ENCODE peak calls at places on chromosomes 12 and 14, in six cellular contexts. One of them, this sample, is unnamed.

GRCh38 chr14:63603749-63604277 is 37.9 kb downstream of the WDR89 start:
- DNase-seq in HFFc6: no peak
- DNase-seq in cardiac fibroblast: no peak
- DNase-seq in IMR-90: no peak
- DNase-seq in coronary artery: no peak
- DNase-seq in endothelial cell of umbilical vein: no peak
- DNase-seq in this sample: no peak

GRCh38 chr12:92462049-92462448 is 240.7 kb upstream of the PLEKHG7 start:
- DNase-seq in HFFc6: no peak
- DNase-seq in cardiac fibroblast: no peak
- DNase-seq in IMR-90: no peak
- DNase-seq in coronary artery: no peak
- DNase-seq in endothelial cell of umbilical vein: no peak
- DNase-seq in this sample: peak

GRCh38 chr14:33062881-33063280 is 124.2 kb downstream of the NPAS3 start:
- DNase-seq in HFFc6: no peak
- DNase-seq in cardiac fibroblast: peak
- DNase-seq in IMR-90: no peak
- DNase-seq in coronary artery: no peak
- DNase-seq in endothelial cell of umbilical vein: no peak
- DNase-seq in this sample: no peak

GRCh38 chr12:50040657-50041056 is 15.4 kb upstream of the RACGAP1 start:
- DNase-seq in HFFc6: no peak
- DNase-seq in cardiac fibroblast: no peak
- DNase-seq in IMR-90: no peak
- DNase-seq in coronary artery: no peak
- DNase-seq in endothelial cell of umbilical vein: no peak
- DNase-seq in this sample: no peak

GRCh38 chr12:124456652-124457152 is 110.7 kb downstream of the NCOR2 start:
- DNase-seq in HFFc6: no peak
- DNase-seq in cardiac fibroblast: no peak
- DNase-seq in IMR-90: no peak
- DNase-seq in coronary artery: no peak
- DNase-seq in endothelial cell of umbilical vein: no peak
- DNase-seq in this sample: peak

GRCh38 chr12:122022393-122023338 is 982 bp downstream of the BCL7A start:
- DNase-seq in HFFc6: no peak
- DNase-seq in cardiac fibroblast: peak
- DNase-seq in IMR-90: no peak
- DNase-seq in coronary artery: no peak
- DNase-seq in endothelial cell of umbilical vein: no peak
- DNase-seq in this sample: peak

GRCh38 chr12:125220404-125221273 is 155.4 kb downstream of the AACS start:
- DNase-seq in HFFc6: no peak
- DNase-seq in cardiac fibroblast: peak
- DNase-seq in IMR-90: no peak
- DNase-seq in coronary artery: no peak
- DNase-seq in endothelial cell of umbilical vein: no peak
- DNase-seq in this sample: no peak

GRCh38 chr14:31895206-31895605 is 181.9 kb upstream of the ARHGAP5 start:
- DNase-seq in HFFc6: peak
- DNase-seq in cardiac fibroblast: peak
- DNase-seq in IMR-90: peak
- DNase-seq in coronary artery: no peak
- DNase-seq in endothelial cell of umbilical vein: no peak
- DNase-seq in this sample: no peak

GRCh38 chr12:31238764-31239387 is 87.1 kb downstream of the SINHCAF start:
- DNase-seq in HFFc6: peak
- DNase-seq in cardiac fibroblast: peak
- DNase-seq in IMR-90: peak
- DNase-seq in coronary artery: no peak
- DNase-seq in endothelial cell of umbilical vein: peak
- DNase-seq in this sample: peak

GRCh38 chr12:131505561-131505960 is 205.3 kb upstream of the SFSWAP start:
- DNase-seq in HFFc6: no peak
- DNase-seq in cardiac fibroblast: no peak
- DNase-seq in IMR-90: no peak
- DNase-seq in coronary artery: peak
- DNase-seq in endothelial cell of umbilical vein: no peak
- DNase-seq in this sample: no peak

GRCh38 chr12:47155457-47156166 is 75.9 kb upstream of the AMIGO2 start:
- DNase-seq in HFFc6: peak
- DNase-seq in cardiac fibroblast: peak
- DNase-seq in IMR-90: peak
- DNase-seq in coronary artery: no peak
- DNase-seq in endothelial cell of umbilical vein: no peak
- DNase-seq in this sample: no peak

GRCh38 chr12:117968826-117969659 is at the start of gene KSR2:
- DNase-seq in HFFc6: no peak
- DNase-seq in cardiac fibroblast: peak
- DNase-seq in IMR-90: no peak
- DNase-seq in coronary artery: no peak
- DNase-seq in endothelial cell of umbilical vein: peak
- DNase-seq in this sample: peak

DNA sequence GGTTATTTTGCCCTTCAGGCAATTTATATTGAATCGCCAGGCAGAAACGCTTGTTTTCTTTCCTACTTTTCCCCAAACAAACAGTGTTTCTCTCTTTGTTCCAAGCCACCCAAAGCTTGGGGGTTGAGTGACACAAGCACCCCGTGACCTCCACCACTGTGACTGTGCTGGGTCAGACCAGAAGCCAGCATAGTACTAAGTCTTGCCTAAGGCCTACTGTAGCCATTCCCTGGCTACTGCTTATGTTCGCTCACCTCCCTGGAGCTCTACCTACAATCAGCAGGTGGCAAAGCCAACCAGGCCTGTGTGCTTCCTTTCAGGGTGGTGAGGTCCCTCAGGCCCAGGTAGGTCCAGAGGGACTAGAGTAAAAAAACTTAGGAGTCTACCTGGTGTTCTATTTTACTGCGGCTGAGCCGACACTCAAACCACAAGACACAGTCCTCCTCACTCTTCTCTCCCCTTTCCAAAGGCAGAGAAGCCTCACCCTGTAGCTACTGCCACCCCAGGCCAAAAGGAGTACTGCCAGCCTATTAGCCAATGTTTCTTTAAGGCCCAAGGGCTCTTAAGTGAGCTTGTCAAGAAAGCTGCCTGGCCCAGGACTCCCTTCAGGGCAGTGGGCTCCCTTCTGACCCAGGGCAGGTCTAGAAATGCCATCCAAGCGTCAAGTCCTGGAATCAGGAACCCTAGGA is 411.8 kb upstream of the MIS18BP1 start:
- DNase-seq in HFFc6: no peak
- DNase-seq in cardiac fibroblast: no peak
- DNase-seq in IMR-90: no peak
- DNase-seq in coronary artery: no peak
- DNase-seq in endothelial cell of umbilical vein: no peak
- DNase-seq in this sample: no peak
- TF ChIP-seq CTCF in HFFc6: peak
- TF ChIP-seq CTCF in cardiac fibroblast: peak
- TF ChIP-seq CTCF in IMR-90: no peak
- TF ChIP-seq CTCF in coronary artery: no peak
- TF ChIP-seq CTCF in endothelial cell of umbilical vein: peak
- TF ChIP-seq CTCF in this sample: no peak

GRCh38 chr12:1584326-1584725 is 10.1 kb downstream of the FBXL14 start:
- DNase-seq in HFFc6: no peak
- DNase-seq in cardiac fibroblast: no peak
- DNase-seq in IMR-90: no peak
- DNase-seq in coronary artery: no peak
- DNase-seq in endothelial cell of umbilical vein: no peak
- DNase-seq in this sample: no peak

GRCh38 chr12:1582709-1583050 is 11.7 kb downstream of the FBXL14 start:
- DNase-seq in HFFc6: no peak
- DNase-seq in cardiac fibroblast: no peak
- DNase-seq in IMR-90: no peak
- DNase-seq in coronary artery: no peak
- DNase-seq in endothelial cell of umbilical vein: no peak
- DNase-seq in this sample: no peak

GRCh38 chr12:1580526-1580925 is 13.9 kb downstream of the FBXL14 start:
- DNase-seq in HFFc6: no peak
- DNase-seq in cardiac fibroblast: no peak
- DNase-seq in IMR-90: no peak
- DNase-seq in coronary artery: no peak
- DNase-seq in endothelial cell of umbilical vein: no peak
- DNase-seq in this sample: no peak

GRCh38 chr12:1581973-1582708 is 12.2 kb downstream of the FBXL14 start:
- DNase-seq in HFFc6: peak
- DNase-seq in cardiac fibroblast: peak
- DNase-seq in IMR-90: peak
- DNase-seq in coronary artery: no peak
- DNase-seq in endothelial cell of umbilical vein: no peak
- DNase-seq in this sample: no peak

GRCh38 chr12:1583421-1584078 is 10.8 kb downstream of the FBXL14 start:
- DNase-seq in HFFc6: peak
- DNase-seq in cardiac fibroblast: peak
- DNase-seq in IMR-90: peak
- DNase-seq in coronary artery: no peak
- DNase-seq in endothelial cell of umbilical vein: peak
- DNase-seq in this sample: peak
- TF ChIP-seq CTCF in HFFc6: peak
- TF ChIP-seq CTCF in cardiac fibroblast: peak
- TF ChIP-seq CTCF in IMR-90: peak
- TF ChIP-seq CTCF in coronary artery: peak
- TF ChIP-seq CTCF in endothelial cell of umbilical vein: peak
- TF ChIP-seq CTCF in this sample: peak

DNA sequence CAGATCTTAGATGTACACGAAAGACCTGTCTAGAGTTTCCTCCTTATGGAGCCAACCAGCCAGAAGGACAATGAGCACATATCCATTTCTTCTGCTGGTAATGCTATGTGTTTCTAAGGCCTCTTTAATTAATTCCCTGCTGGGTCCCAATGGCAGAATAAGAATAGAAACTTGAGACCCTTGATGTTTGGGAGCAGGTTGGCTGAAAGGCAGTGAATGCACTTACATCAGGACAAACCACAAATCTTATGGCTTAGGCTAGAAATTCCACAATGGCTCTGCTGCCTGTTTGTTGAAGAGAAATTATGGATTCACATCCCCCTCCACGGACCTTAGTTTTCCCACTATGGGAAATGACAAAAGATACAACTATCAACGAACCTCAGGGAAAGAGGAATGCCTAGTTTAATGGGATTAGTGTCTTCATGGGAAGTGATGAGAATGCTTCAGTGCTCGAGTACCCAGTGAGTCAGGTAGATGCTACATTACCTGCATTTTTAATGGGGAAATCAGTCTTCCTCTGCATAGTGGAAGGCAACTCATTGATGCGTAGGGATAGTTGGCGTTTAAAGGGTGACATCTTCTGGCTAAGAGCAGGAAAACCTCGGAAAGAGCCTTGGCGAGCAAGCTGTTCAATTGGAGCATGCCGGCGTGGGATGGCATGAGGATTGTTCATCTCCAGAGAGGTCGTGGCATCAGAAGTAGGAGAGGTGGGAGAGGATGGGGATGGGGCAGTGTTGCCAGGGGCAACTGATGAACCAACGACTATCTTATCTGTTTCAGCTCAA is 46.5 kb downstream of the PAPLN start:
- DNase-seq in HFFc6: peak
- DNase-seq in cardiac fibroblast: no peak
- DNase-seq in IMR-90: peak
- DNase-seq in coronary artery: no peak
- DNase-seq in endothelial cell of umbilical vein: no peak
- DNase-seq in this sample: no peak
- TF ChIP-seq CTCF in HFFc6: peak
- TF ChIP-seq CTCF in cardiac fibroblast: peak
- TF ChIP-seq CTCF in IMR-90: peak
- TF ChIP-seq CTCF in coronary artery: no peak
- TF ChIP-seq CTCF in endothelial cell of umbilical vein: peak
- TF ChIP-seq CTCF in this sample: no peak

GRCh38 chr12:59431266-59431665 is 164.6 kb upstream of the SLC16A7 start:
- DNase-seq in HFFc6: peak
- DNase-seq in cardiac fibroblast: peak
- DNase-seq in IMR-90: peak
- DNase-seq in coronary artery: no peak
- DNase-seq in endothelial cell of umbilical vein: peak
- DNase-seq in this sample: no peak
- TF ChIP-seq CTCF in HFFc6: peak
- TF ChIP-seq CTCF in cardiac fibroblast: no peak
- TF ChIP-seq CTCF in IMR-90: peak
- TF ChIP-seq CTCF in coronary artery: no peak
- TF ChIP-seq CTCF in endothelial cell of umbilical vein: no peak
- TF ChIP-seq CTCF in this sample: no peak

GRCh38 chr12:57226588-57227314 is 2.8 kb upstream of the SHMT2 start:
- DNase-seq in HFFc6: no peak
- DNase-seq in cardiac fibroblast: no peak
- DNase-seq in IMR-90: no peak
- DNase-seq in coronary artery: no peak
- DNase-seq in endothelial cell of umbilical vein: no peak
- DNase-seq in this sample: no peak

GRCh38 chr12:57225680-57226190 is 3.8 kb upstream of the SHMT2 start:
- DNase-seq in HFFc6: no peak
- DNase-seq in cardiac fibroblast: no peak
- DNase-seq in IMR-90: no peak
- DNase-seq in coronary artery: no peak
- DNase-seq in endothelial cell of umbilical vein: no peak
- DNase-seq in this sample: no peak

GRCh38 chr12:57224278-57224972 is 5.1 kb upstream of the SHMT2 start:
- DNase-seq in HFFc6: no peak
- DNase-seq in cardiac fibroblast: no peak
- DNase-seq in IMR-90: no peak
- DNase-seq in coronary artery: no peak
- DNase-seq in endothelial cell of umbilical vein: no peak
- DNase-seq in this sample: no peak

GRCh38 chr12:57223191-57224165 is 6.0 kb upstream of the SHMT2 start:
- DNase-seq in HFFc6: no peak
- DNase-seq in cardiac fibroblast: no peak
- DNase-seq in IMR-90: no peak
- DNase-seq in coronary artery: no peak
- DNase-seq in endothelial cell of umbilical vein: no peak
- DNase-seq in this sample: no peak

DNA sequence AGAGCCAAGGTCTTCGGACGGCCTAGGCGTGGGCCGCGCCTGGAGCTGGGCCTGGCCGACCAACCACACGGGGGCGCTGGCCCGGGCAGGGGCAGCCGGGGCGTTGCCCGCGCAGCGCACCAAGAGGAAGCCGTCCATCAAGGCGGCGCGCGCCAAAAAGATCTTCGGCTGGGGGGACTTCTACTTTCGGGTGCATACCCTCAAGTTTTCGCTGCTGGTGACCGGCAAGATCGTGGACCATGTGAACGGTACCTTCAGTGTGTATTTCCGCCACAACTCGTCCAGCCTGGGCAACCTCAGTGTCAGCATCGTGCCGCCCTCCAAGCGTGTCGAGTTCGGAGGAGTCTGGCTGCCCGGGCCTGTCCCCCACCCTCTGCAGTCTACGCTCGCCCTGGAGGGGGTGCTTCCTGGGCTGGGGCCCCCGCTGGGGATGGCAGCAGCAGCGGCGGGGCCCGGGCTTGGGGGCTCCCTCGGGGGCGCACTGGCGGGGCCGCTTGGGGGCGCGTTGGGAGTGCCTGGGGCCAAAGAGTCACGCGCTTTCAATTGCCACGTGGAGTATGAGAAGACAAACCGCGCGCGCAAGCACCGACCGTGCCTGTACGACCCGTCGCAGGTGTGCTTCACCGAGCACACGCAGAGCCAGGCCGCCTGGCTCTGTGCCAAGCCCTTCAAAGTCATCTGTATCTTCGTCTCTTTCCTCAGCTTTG is 4.4 kb upstream of the SHMT2 start:
- DNase-seq in HFFc6: no peak
- DNase-seq in cardiac fibroblast: no peak
- DNase-seq in IMR-90: no peak
- DNase-seq in coronary artery: no peak
- DNase-seq in endothelial cell of umbilical vein: peak
- DNase-seq in this sample: peak
- TF ChIP-seq CTCF in HFFc6: peak
- TF ChIP-seq CTCF in cardiac fibroblast: no peak
- TF ChIP-seq CTCF in IMR-90: no peak
- TF ChIP-seq CTCF in coronary artery: no peak
- TF ChIP-seq CTCF in endothelial cell of umbilical vein: peak
- TF ChIP-seq CTCF in this sample: peak

This sample was measured in GM20000.